ENCODE peak calls at places on chromosome 2, in eight cellular contexts. Q is heart left ventricle, E is A549, U is lower leg skin, V is GM12892, R is stomach, G is prostate gland, F is K562. D is an unnamed sample.

GRCh38 chr2:16745466-16745865 is 79.8 kb upstream of the CYRIA start:
- DNase-seq in R (no peak), Q (no peak), F (no peak), U (no peak), V (no peak), G (no peak), E (no peak), D (no peak)

GRCh38 chr2:188529710-188530109 is 238.0 kb downstream of the GULP1 start:
- DNase-seq in G (no peak), V (no peak), U (no peak), Q (no peak), F (no peak), R (no peak), E (no peak), D (no peak)

GRCh38 chr2:203909192-203909945 is 27.2 kb upstream of the ICOS start:
- DNase-seq in F (no peak), Q (no peak), G (no peak), R (no peak), U (no peak), V (no peak), E (peak), D (peak)

GRCh38 chr2:218387369-218388194 is 5.5 kb downstream of the SLC11A1 start:
- DNase-seq in R (peak), F (no peak), G (no peak), U (no peak), V (no peak), Q (no peak), E (peak), D (no peak)

GRCh38 chr2:14480906-14481305 is 151.6 kb upstream of the LRATD1 start:
- DNase-seq in U (no peak), R (no peak), E (no peak), F (no peak), G (no peak), V (no peak), Q (no peak), D (no peak)

GRCh38 chr2:171529914-171530313 is 7.6 kb downstream of the CYBRD1 start:
- DNase-seq in V (no peak), F (peak), E (peak), G (no peak), U (no peak), Q (no peak), R (no peak), D (no peak)

GRCh38 chr2:7840651-7841380 is 841.0 kb upstream of the ID2 start:
- DNase-seq in R (no peak), V (no peak), E (no peak), F (no peak), U (no peak), Q (no peak), G (no peak), D (no peak)

GRCh38 chr2:223055140-223055539 is 3.1 kb downstream of the KCNE4 start:
- DNase-seq in R (no peak), F (no peak), Q (peak), U (no peak), E (no peak), V (no peak), G (no peak), D (no peak)

GRCh38 chr2:65669574-65669973 is 237.2 kb upstream of the SPRED2 start:
- DNase-seq in G (no peak), F (no peak), E (no peak), V (no peak), R (no peak), Q (no peak), U (no peak), D (no peak)

GRCh38 chr2:105498281-105498846 is 99.5 kb upstream of the FHL2 start:
- DNase-seq in R (no peak), G (no peak), Q (peak), U (no peak), V (no peak), E (no peak), F (no peak), D (no peak)

GRCh38 chr2:223854741-223855140 is 17.4 kb upstream of the AP1S3 start:
- DNase-seq in G (no peak), V (no peak), U (no peak), Q (no peak), E (no peak), F (no peak), R (no peak), D (no peak)

GRCh38 chr2:170721678-170722077 is 6.5 kb downstream of the SP5 start:
- DNase-seq in G (no peak), R (no peak), E (no peak), Q (no peak), V (no peak), U (no peak), F (no peak), D (no peak)

GRCh38 chr2:196566969-196567666 is 72.4 kb upstream of the CCDC150 start:
- DNase-seq in G (no peak), V (no peak), R (no peak), E (no peak), U (no peak), F (no peak), Q (no peak), D (no peak)

GRCh38 chr2:179139506-179139905 is 89.6 kb upstream of the CCDC141 start:
- DNase-seq in G (no peak), E (no peak), V (no peak), U (no peak), F (no peak), Q (no peak), R (no peak), D (no peak)

GRCh38 chr2:144501118-144501517 is 18.8 kb downstream of the ZEB2 start:
- DNase-seq in F (no peak), G (no peak), Q (no peak), V (no peak), U (no peak), R (no peak), E (no peak), D (no peak)

GRCh38 chr2:135490381-135490780 is 40.6 kb downstream of the ZRANB3 start:
- DNase-seq in F (no peak), V (no peak), Q (no peak), E (no peak), U (no peak), G (no peak), R (no peak), D (no peak)

GRCh38 chr2:107448160-107448559 is 378.5 kb upstream of the RGPD4 start:
- DNase-seq in R (no peak), E (no peak), U (no peak), F (no peak), G (no peak), Q (no peak), V (no peak), D (no peak)

GRCh38 chr2:71716697-71717624 is 263.6 kb downstream of the DYSF start:
- DNase-seq in R (peak), F (peak), G (peak), U (peak), V (no peak), Q (peak), E (no peak), D (peak)

GRCh38 chr2:223933098-223933800 is 11.9 kb downstream of the WDFY1 start:
- DNase-seq in G (no peak), F (no peak), U (no peak), R (no peak), E (no peak), V (no peak), Q (no peak), D (no peak)

GRCh38 chr2:203533696-203534471 is 1.2 kb downstream of the RAPH1 start:
- DNase-seq in U (no peak), F (no peak), Q (no peak), R (no peak), G (no peak), E (peak), V (no peak), D (no peak)

GRCh38 chr2:218536804-218537494 is 31.2 kb downstream of the USP37 start:
- DNase-seq in V (no peak), E (no peak), R (no peak), Q (no peak), U (no peak), G (no peak), F (no peak), D (no peak)

GRCh38 chr2:231294116-231294515 is 95.7 kb downstream of the ARMC9 start:
- DNase-seq in E (no peak), U (peak), F (no peak), V (no peak), Q (peak), G (no peak), R (no peak), D (no peak)

GRCh38 chr2:19362652-19363473 is 4.4 kb upstream of the OSR1 start:
- DNase-seq in G (peak), U (peak), E (peak), Q (peak), F (peak), V (no peak), R (peak), D (peak)

GRCh38 chr2:214574077-214574775 is 163.4 kb downstream of the VWC2L start:
- DNase-seq in U (no peak), R (no peak), V (no peak), E (no peak), G (no peak), Q (no peak), F (no peak), D (no peak)

GRCh38 chr2:43223412-43224040 is 2.9 kb downstream of the ZFP36L2 start:
- DNase-seq in U (no peak), V (no peak), F (no peak), R (no peak), G (no peak), Q (no peak), E (no peak), D (no peak)

GRCh38 chr2:110807520-110807919 is 75.1 kb downstream of the ACOXL start:
- DNase-seq in U (no peak), Q (no peak), F (no peak), V (no peak), R (no peak), G (no peak), E (no peak), D (no peak)

GRCh38 chr2:128250409-128251025 is 68.2 kb downstream of the HS6ST1 start:
- DNase-seq in G (no peak), U (peak), Q (no peak), F (no peak), E (no peak), R (peak), V (no peak), D (no peak)

GRCh38 chr2:173647681-173648350 is 293.1 kb downstream of the CDCA7 start:
- DNase-seq in Q (no peak), F (no peak), U (no peak), G (no peak), E (no peak), V (no peak), R (no peak), D (no peak)

GRCh38 chr2:66839551-66840320 is 404.8 kb downstream of the MEIS1 start:
- DNase-seq in V (no peak), E (no peak), Q (no peak), R (no peak), F (no peak), U (no peak), G (peak), D (no peak)

GRCh38 chr2:235827585-235827992 is 333.7 kb downstream of the AGAP1 start:
- DNase-seq in V (no peak), U (no peak), G (no peak), E (peak), Q (no peak), F (no peak), R (no peak), D (no peak)

GRCh38 chr2:71670430-71670795 is 217.1 kb downstream of the DYSF start:
- DNase-seq in E (no peak), R (no peak), Q (no peak), F (no peak), G (no peak), V (no peak), U (no peak), D (no peak)

GRCh38 chr2:134668821-134669220 is 50.0 kb downstream of the TMEM163 start:
- DNase-seq in F (no peak), R (peak), U (peak), Q (no peak), G (no peak), V (no peak), E (no peak), D (no peak)

GRCh38 chr2:206392118-206392517 is 51.2 kb upstream of the ADAM23 start:
- DNase-seq in F (peak), E (peak), R (no peak), G (no peak), U (no peak), Q (no peak), V (no peak), D (no peak)

GRCh38 chr2:113202305-113203216 is 28.8 kb downstream of the PSD4 start:
- DNase-seq in E (no peak), V (no peak), G (no peak), R (no peak), U (no peak), Q (no peak), F (no peak), D (no peak)
- TF ChIP-seq POLR2A in E (no peak), V (peak), G (no peak), R (no peak), U (no peak), Q (no peak), F (no peak), D (no peak)

GRCh38 chr2:70122470-70122869 is 35.2 kb downstream of the PCBP1 start:
- DNase-seq in R (no peak), F (no peak), V (no peak), E (no peak), G (no peak), Q (no peak), U (no peak), D (no peak)

GRCh38 chr2:70123829-70124117 is 36.5 kb downstream of the PCBP1 start:
- DNase-seq in F (no peak), Q (no peak), E (no peak), R (no peak), G (no peak), V (no peak), U (no peak), D (no peak)

GRCh38 chr2:70123051-70123828 is 36.0 kb downstream of the PCBP1 start:
- DNase-seq in U (peak), G (peak), E (no peak), Q (peak), V (no peak), R (peak), F (no peak), D (peak)

GRCh38 chr2:70125498-70125898 is 38.2 kb downstream of the PCBP1 start:
- DNase-seq in U (no peak), V (no peak), Q (no peak), F (no peak), G (no peak), R (no peak), E (no peak), D (no peak)

GRCh38 chr2:70124983-70125480 is 37.8 kb downstream of the PCBP1 start:
- DNase-seq in F (peak), U (peak), G (peak), Q (peak), R (peak), E (peak), V (no peak), D (peak)
- TF ChIP-seq POLR2A in F (no peak), U (no peak), G (no peak), Q (no peak), R (no peak), E (peak), V (peak), D (peak)

DNA sequence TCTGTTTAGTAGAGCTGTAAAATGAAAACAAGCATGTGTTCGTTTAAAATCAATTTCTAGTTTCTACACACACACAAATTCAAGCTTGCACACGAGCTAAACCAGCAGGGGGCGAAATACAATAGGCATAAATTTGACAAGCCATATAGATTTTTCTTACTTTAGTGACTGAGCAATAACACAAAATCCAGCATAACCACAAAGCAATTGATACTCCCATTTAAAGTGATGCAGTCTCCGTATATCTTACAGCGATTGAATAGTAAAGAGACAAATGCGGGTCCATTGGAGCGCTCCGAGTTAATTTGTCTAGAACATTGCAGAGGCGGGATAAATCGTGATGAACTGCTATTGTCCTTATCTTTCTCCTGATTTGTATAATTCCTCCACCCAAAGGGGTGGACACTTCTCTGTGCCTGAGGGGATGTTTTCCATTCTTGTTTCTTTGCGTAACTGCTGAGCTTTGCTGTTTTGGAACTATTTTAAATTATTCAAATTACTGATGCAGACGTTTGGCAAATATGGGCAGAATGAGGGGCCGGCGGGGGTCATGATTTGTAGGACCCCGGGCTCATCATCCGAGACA is 1.2 kb upstream of the AFTPH start:
- DNase-seq in Q (peak), E (peak), F (peak), G (peak), U (peak), R (peak), V (no peak), D (peak)
- TF ChIP-seq POLR2A in Q (no peak), E (no peak), F (no peak), G (no peak), U (no peak), R (no peak), V (no peak), D (no peak)

GRCh38 chr2:60552096-60552850 is 1.2 kb downstream of the BCL11A start:
- DNase-seq in Q (peak), G (no peak), F (no peak), E (no peak), R (no peak), U (peak), V (no peak), D (no peak)

GRCh38 chr2:60553992-60554648 is 666 bp upstream of the BCL11A start:
- DNase-seq in R (no peak), V (no peak), E (no peak), Q (peak), G (peak), F (peak), U (no peak), D (no peak)

GRCh38 chr2:60554649-60555065 is 1.2 kb upstream of the BCL11A start:
- DNase-seq in Q (no peak), R (no peak), E (no peak), U (no peak), F (peak), G (no peak), V (no peak), D (no peak)

GRCh38 chr2:60552851-60553495 is 481 bp downstream of the BCL11A start:
- DNase-seq in F (no peak), R (no peak), G (no peak), E (no peak), Q (no peak), U (no peak), V (no peak), D (no peak)

GRCh38 chr2:60553496-60553991 is at the start of gene BCL11A:
- DNase-seq in G (peak), F (no peak), V (no peak), R (peak), Q (peak), U (no peak), E (peak), D (no peak)
- TF ChIP-seq POLR2A in G (peak), F (no peak), V (no peak), R (no peak), Q (no peak), U (no peak), E (no peak), D (no peak)